ENCODE peak calls at places on chromosomes 4 and X, in seven cellular contexts. V is GM23338; W is fibroblast of the aortic adventitia; T is A549; Q is progenitor cell of endocrine pancreas; B is HL-60; I is CD8-positive, alpha-beta T cell. A is an unnamed sample.

GRCh38 chrX:145393702-145394235 is 146.5 kb downstream of the SPANXN1 start:
- DNase-seq in V (peak), W (no peak), T (no peak), Q (no peak), B (peak), I (no peak), A (no peak)

GRCh38 chr4:74546020-74546419 is 101.1 kb downstream of the AREG start:
- DNase-seq in V (peak), W (peak), T (peak), Q (no peak), B (no peak), I (no peak), A (no peak)

GRCh38 chr4:17561195-17561909 is 15.6 kb upstream of the LAP3 start:
- DNase-seq in V (no peak), W (peak), T (no peak), Q (no peak), B (no peak), I (no peak), A (no peak)

GRCh38 chrX:138191998-138192397 is 519.5 kb downstream of the FGF13 start:
- DNase-seq in V (peak), W (peak), T (peak), Q (peak), B (peak), I (no peak), A (peak)

GRCh38 chr4:47145630-47146029 is 114.3 kb downstream of the GABRB1 start:
- DNase-seq in V (peak), W (peak), T (no peak), Q (no peak), B (no peak), I (no peak), A (no peak)

GRCh38 chr4:103754844-103755243 is 35.1 kb upstream of the TACR3 start:
- DNase-seq in V (no peak), W (peak), T (peak), Q (no peak), B (peak), I (no peak), A (no peak)

GRCh38 chr4:102169345-102169744 is 175.9 kb downstream of the SLC39A8 start:
- DNase-seq in V (peak), W (peak), T (peak), Q (no peak), B (no peak), I (no peak), A (peak)

GRCh38 chr4:26081795-26082498 is 167.9 kb downstream of the SMIM20 start:
- DNase-seq in V (peak), W (peak), T (peak), Q (no peak), B (peak), I (no peak), A (no peak)

GRCh38 chr4:30495261-30496050 is 224.7 kb upstream of the PCDH7 start:
- DNase-seq in V (no peak), W (no peak), T (no peak), Q (no peak), B (no peak), I (no peak), A (no peak)

GRCh38 chr4:146095091-146095690 is 80.3 kb upstream of the LSM6 start:
- DNase-seq in V (peak), W (peak), T (peak), Q (peak), B (peak), I (no peak), A (peak)

GRCh38 chrX:119970574-119970973 is 27.0 kb upstream of the NKAP start:
- DNase-seq in V (no peak), W (no peak), T (no peak), Q (no peak), B (no peak), I (no peak), A (no peak)

GRCh38 chrX:119971184-119971583 is 27.6 kb upstream of the NKAP start:
- DNase-seq in V (no peak), W (no peak), T (no peak), Q (no peak), B (no peak), I (no peak), A (no peak)
- TF ChIP-seq CTCF in V (no peak), W (no peak), T (no peak), Q (no peak), B (no peak), I (no peak), A (no peak)

GRCh38 chrX:57156397-57157049 is 19.3 kb upstream of the SPIN2A start:
- DNase-seq in V (peak), W (peak), T (peak), Q (no peak), B (no peak), I (no peak), A (no peak)
- TF ChIP-seq CTCF in V (peak), W (peak), T (peak), Q (peak), B (no peak), I (no peak), A (peak)

GRCh38 chr4:152708806-152709205 is 29.0 kb upstream of the TMEM154 start:
- DNase-seq in V (no peak), W (no peak), T (no peak), Q (no peak), B (no peak), I (no peak), A (no peak)

GRCh38 chr4:152707632-152708031 is 27.8 kb upstream of the TMEM154 start:
- DNase-seq in V (no peak), W (no peak), T (no peak), Q (no peak), B (no peak), I (no peak), A (no peak)

GRCh38 chr4:152708361-152708760 is 28.6 kb upstream of the TMEM154 start:
- DNase-seq in V (no peak), W (no peak), T (no peak), Q (no peak), B (no peak), I (no peak), A (no peak)

GRCh38 chr4:152705918-152706317 is 26.1 kb upstream of the TMEM154 start:
- DNase-seq in V (peak), W (no peak), T (no peak), Q (no peak), B (no peak), I (no peak), A (no peak)

DNA sequence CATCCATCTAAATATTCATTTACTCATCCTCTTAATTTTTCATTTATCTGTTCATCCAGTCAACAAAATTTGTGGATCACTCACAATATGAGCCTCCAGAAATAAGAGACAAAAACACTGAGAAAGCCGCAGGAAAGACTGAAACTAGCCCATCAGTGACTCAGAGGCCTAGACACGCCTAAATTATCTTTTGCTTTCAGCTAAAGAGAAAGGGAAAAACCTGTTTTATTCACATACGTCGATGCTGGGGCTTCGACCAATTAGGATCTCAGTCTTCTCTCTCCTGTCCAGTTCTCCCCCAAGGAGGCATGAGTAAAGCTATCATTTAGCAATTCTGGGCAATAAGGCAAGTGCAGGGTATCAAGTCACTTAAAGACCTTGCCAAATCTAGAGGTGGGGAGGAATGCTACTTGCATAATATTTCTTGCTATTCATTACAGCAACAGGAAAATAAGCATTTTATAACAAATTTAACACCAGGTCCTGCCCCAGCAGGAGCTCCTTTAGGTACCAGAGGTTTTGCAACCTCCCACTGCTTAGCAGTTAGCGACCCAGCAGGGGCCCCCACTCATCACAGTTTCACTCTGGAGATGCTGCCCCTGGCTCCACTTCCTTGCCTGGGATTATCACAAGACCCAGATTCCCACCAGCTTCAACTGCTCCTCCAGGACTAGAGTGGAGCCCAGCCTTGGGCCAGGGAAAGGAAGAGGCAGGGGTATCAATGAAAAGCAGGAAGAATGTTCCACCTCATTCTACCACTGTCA is 30.1 kb upstream of the TMEM154 start:
- DNase-seq in V (peak), W (peak), T (no peak), Q (no peak), B (no peak), I (no peak), A (no peak)
- TF ChIP-seq CTCF in V (no peak), W (no peak), T (no peak), Q (no peak), B (no peak), I (no peak), A (no peak)

DNA sequence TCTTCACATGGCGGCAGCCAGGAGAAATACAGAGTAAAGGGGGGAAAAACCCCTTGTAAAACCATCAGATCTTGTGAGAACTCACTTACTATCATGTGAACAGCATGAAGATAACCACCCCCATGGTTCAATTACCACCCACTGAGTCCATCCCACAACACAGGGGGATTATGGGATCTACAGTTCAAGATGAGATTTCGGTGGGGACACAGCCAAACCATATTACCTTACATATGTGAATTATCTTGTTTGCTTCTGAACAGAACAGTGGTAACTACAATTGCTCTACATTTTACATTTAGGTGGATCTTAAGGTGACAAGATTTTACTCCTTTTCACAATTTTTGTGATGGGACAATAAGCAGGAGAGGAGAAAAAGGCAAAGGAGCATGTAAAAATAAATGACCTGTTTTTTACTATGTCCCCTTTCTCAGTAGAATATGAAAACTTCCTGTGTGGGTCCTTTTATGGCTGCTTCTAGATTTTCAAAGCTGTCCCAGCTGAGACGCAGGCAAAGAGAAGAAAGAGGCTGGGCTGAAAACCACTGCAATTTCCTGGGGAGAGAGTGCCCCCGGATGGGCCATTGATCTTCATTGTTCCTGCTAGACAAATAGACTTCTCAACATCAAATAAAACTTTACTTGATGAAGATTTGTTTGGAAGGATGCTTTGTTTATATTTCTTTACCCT is 45.9 kb upstream of the PGM2 start:
- DNase-seq in V (peak), W (peak), T (no peak), Q (no peak), B (peak), I (peak), A (no peak)
- TF ChIP-seq CTCF in V (peak), W (no peak), T (no peak), Q (no peak), B (no peak), I (no peak), A (no peak)

DNA sequence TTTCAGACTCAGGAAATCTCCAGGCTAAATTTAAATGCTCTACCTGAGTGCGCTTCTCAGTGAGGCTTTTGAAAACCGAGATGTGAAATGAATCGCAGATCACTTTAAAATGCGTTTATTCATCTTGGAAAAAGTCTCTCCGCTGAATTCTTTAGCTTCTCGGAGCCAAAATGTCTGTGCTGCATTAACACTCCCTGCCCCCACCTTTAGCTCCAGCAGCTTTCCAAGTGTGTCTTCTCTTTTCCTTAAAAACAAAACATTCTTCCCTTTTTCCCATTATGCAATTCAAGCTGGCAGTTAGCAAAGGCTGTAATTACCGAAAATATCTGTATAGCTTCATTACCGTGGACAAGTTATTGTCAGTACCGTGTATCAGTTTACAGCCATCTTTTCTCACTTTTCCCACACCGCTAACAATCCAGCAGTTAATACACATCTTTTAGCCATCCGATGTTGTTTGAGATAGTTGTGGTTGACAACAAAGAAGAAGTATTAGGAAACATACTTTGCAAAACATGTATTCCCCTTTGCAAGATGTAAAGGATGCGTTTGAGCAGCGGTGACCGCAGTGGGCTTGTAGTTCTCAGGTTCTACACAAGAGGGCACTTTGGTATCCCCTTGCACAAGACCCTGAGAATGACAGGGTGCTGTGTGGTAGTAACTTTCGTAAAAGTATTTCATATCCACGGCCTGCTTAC is 136.1 kb upstream of the STX18 start:
- DNase-seq in V (peak), W (peak), T (peak), Q (no peak), B (peak), I (no peak), A (peak)
- TF ChIP-seq CTCF in V (peak), W (peak), T (no peak), Q (peak), B (peak), I (no peak), A (peak)

GRCh38 chr4:23631255-23631950 is 258.4 kb downstream of the PPARGC1A start:
- DNase-seq in V (peak), W (no peak), T (no peak), Q (no peak), B (no peak), I (no peak), A (no peak)

GRCh38 chr4:23630110-23630509 is 259.7 kb downstream of the PPARGC1A start:
- DNase-seq in V (no peak), W (no peak), T (no peak), Q (no peak), B (no peak), I (no peak), A (no peak)

GRCh38 chr4:23629421-23629820 is 260.4 kb downstream of the PPARGC1A start:
- DNase-seq in V (no peak), W (no peak), T (no peak), Q (no peak), B (no peak), I (no peak), A (no peak)
- TF ChIP-seq CTCF in V (no peak), W (no peak), T (no peak), Q (no peak), B (no peak), I (no peak), A (no peak)

GRCh38 chr4:44725861-44726820 is at the start of gene GNPDA2:
- DNase-seq in V (peak), W (peak), T (peak), Q (peak), B (peak), I (peak), A (peak)
- TF ChIP-seq CTCF in V (peak), W (peak), T (no peak), Q (peak), B (no peak), I (no peak), A (no peak)

GRCh38 chr4:139676365-139676764 is 10.7 kb downstream of the MGST2 start:
- DNase-seq in V (no peak), W (no peak), T (no peak), Q (no peak), B (no peak), I (no peak), A (no peak)
- TF ChIP-seq CTCF in V (no peak), W (no peak), T (no peak), Q (no peak), B (no peak), I (no peak), A (no peak)

A was measured in neural crest cell.